ENCODE peak calls at places on chromosomes 13 and 19, in seven cellular contexts. I, J, T, S, G, B and X are unnamed samples.
A peak's percentile ranks its signal among the peaks of the same experiment; 100 is the strongest.

GRCh38 chr13:105948143-105948542 is 587.3 kb downstream of the EFNB2 start:
- DNase-seq in I (no peak), J (no peak), T (no peak), S (no peak), G (no peak), B (no peak), X (no peak)

GRCh38 chr19:485122-485521 is 11.2 kb upstream of the MADCAM1 start:
- DNase-seq in I (no peak), J (no peak), T (no peak), S (no peak), G (no peak), B (no peak), X (no peak)

GRCh38 chr19:7658219-7658686 is 10.6 kb upstream of the RETN start:
- DNase-seq in I (no peak), J (no peak), T (no peak), S (no peak), G (no peak), B (no peak), X (no peak)

GRCh38 chr13:98349731-98350305 is 172.7 kb upstream of the RNF113B start:
- DNase-seq in I (no peak), J (no peak), T (no peak), S (no peak), G (peak; percentile 15), B (no peak), X (no peak)

GRCh38 chr19:52778811-52779210 is 7.8 kb downstream of the ZNF600 start:
- DNase-seq in I (no peak), J (no peak), T (no peak), S (no peak), G (no peak), B (no peak), X (no peak)

GRCh38 chr13:80360298-80360827 is 19.4 kb upstream of the SPRY2 start:
- DNase-seq in I (no peak), J (no peak), T (no peak), S (no peak), G (no peak), B (no peak), X (peak; percentile 30)

GRCh38 chr19:1587872-1588271 is 4.8 kb downstream of the MBD3 start:
- DNase-seq in I (no peak), J (no peak), T (no peak), S (no peak), G (no peak), B (no peak), X (no peak)

GRCh38 chr19:55611300-55611982 is 6.0 kb downstream of the ZNF865 start:
- DNase-seq in I (no peak), J (no peak), T (no peak), S (no peak), G (peak; percentile 54), B (no peak), X (no peak)

GRCh38 chr13:93450226-93450625 is 223.6 kb downstream of the GPC6 start:
- DNase-seq in I (peak; percentile 75), J (no peak), T (no peak), S (no peak), G (no peak), B (no peak), X (peak; percentile 55)

GRCh38 chr13:99992376-99992775 is 10.8 kb downstream of the ZIC2 start:
- DNase-seq in I (peak; percentile 29), J (no peak), T (no peak), S (no peak), G (no peak), B (no peak), X (no peak)

GRCh38 chr13:50535050-50535449 is 308.4 kb downstream of the DLEU7 start:
- DNase-seq in I (no peak), J (no peak), T (no peak), S (no peak), G (no peak), B (no peak), X (no peak)
- H3K9me3 ChIP-seq in I (no peaks in the 10 kb centered on the region), J (peaks cover 29% of the 10 kb centered on the region), T (peaks cover 9% of the 10 kb centered on the region), S (no peaks in the 10 kb centered on the region), G (peaks cover 37% of the 10 kb centered on the region), B (peaks cover 15% of the 10 kb centered on the region), X (peaks cover 22% of the 10 kb centered on the region)

GRCh38 chr19:49556412-49557398 is 23.7 kb downstream of the NOSIP start:
- DNase-seq in I (no peak), J (no peak), T (no peak), S (no peak), G (no peak), B (no peak), X (no peak)
- H3K4me3 ChIP-seq in I (no peak overlapping the region), J (no peak overlapping the region), T (peak overlapping the region; percentile 55), S (no peak overlapping the region), G (no peak overlapping the region), B (no peak overlapping the region), X (no peak overlapping the region)

GRCh38 chr19:15621801-15622200 is 6.8 kb downstream of the CYP4F8 start:
- DNase-seq in I (no peak), J (no peak), T (no peak), S (no peak), G (no peak), B (no peak), X (no peak)
- H3K9me3 ChIP-seq in I (no peaks in the 10 kb centered on the region), J (no peaks in the 10 kb centered on the region), T (no peaks in the 10 kb centered on the region), S (no peaks in the 10 kb centered on the region), G (no peaks in the 10 kb centered on the region), B (no peaks in the 10 kb centered on the region), X (no peaks in the 10 kb centered on the region)

DNA sequence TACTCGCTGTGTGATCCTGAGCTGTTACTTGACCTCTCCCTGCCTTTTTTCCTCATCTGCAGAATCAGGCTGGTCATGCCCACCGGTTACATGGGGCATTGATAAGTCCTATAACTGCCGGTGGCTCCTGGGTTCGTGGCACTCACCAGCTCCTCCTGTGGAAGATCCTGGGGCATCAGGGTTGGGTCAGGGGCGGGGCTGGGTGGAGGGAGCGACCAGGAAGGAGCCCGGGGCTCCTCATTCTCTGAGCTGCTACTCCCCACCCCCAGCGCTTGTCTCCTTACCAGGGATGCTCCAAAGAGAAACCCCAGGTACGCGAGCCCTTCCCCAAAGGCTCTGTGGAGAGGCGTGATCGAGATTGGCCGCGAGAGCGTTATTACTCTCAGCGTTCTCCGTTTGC is 10.6 kb downstream of the HDGFL2 start:
- DNase-seq in I (no peak), J (no peak), T (no peak), S (no peak), G (no peak), B (no peak), X (no peak)
- H3K4me3 ChIP-seq in I (no peak overlapping the region), J (no peak overlapping the region), T (no peak overlapping the region), S (no peak overlapping the region), G (no peak overlapping the region), B (no peak overlapping the region), X (no peak overlapping the region)